ENCODE peak calls at places on chromosome 14, in nine cellular contexts. D is foreskin keratinocyte, S is coronary artery, Z is foreskin fibroblast, E is cardiac muscle cell, V is psoas muscle, B is nephron progenitor cell, H is H9, F is brain microvascular endothelial cell. L is an unnamed sample.

GRCh38 chr14:97164014-97164413 is 366.8 kb downstream of the VRK1 start:
- DNase-seq in H (no peak), Z (no peak), F (no peak), B (no peak), S (no peak), E (no peak), D (no peak), V (no peak), L (no peak)

GRCh38 chr14:104150201-104151027 is 12.0 kb downstream of the KIF26A start:
- DNase-seq in E (peak), S (no peak), H (peak), D (no peak), Z (peak), B (peak), F (peak), V (peak), L (no peak)

GRCh38 chr14:92105845-92106094 is 612 bp downstream of the ATXN3 start:
- DNase-seq in F (peak), H (no peak), E (peak), S (peak), Z (peak), B (peak), D (peak), V (peak), L (peak)

GRCh38 chr14:22391908-22392307 is 197.1 kb downstream of the DAD1 start:
- DNase-seq in B (peak), Z (peak), E (peak), D (peak), S (no peak), H (peak), V (no peak), F (peak), L (no peak)

GRCh38 chr14:93008381-93008780 is 85.4 kb downstream of the CHGA start:
- DNase-seq in F (no peak), E (no peak), B (no peak), V (peak), Z (peak), S (no peak), H (no peak), D (no peak), L (no peak)

GRCh38 chr14:24817638-24818053 is 183.7 kb upstream of the GZMB start:
- DNase-seq in H (no peak), Z (peak), E (peak), S (no peak), V (no peak), B (peak), D (no peak), F (no peak), L (no peak)

GRCh38 chr14:33510991-33511390 is 439.9 kb downstream of the EGLN3 start:
- DNase-seq in D (no peak), Z (no peak), E (no peak), S (no peak), F (no peak), H (no peak), B (no peak), V (no peak), L (no peak)

GRCh38 chr14:22524784-22525161 is 64.3 kb downstream of the DAD1 start:
- DNase-seq in E (no peak), D (peak), B (no peak), S (no peak), Z (no peak), V (no peak), H (no peak), F (no peak), L (no peak)

GRCh38 chr14:88562532-88562830 is 356 bp upstream of the ZC3H14 start:
- DNase-seq in H (no peak), Z (no peak), S (no peak), E (no peak), D (no peak), V (no peak), F (no peak), B (no peak), L (no peak)

GRCh38 chr14:31307618-31308017 is 100.0 kb upstream of the HECTD1 start:
- DNase-seq in V (no peak), E (no peak), S (no peak), D (no peak), Z (no peak), F (no peak), H (no peak), B (no peak), L (no peak)

GRCh38 chr14:56686416-56686815 is 106.8 kb downstream of the TMEM260 start:
- DNase-seq in V (no peak), Z (no peak), H (peak), B (peak), F (no peak), S (no peak), D (peak), E (peak), L (no peak)

GRCh38 chr14:20662968-20663731 is 21.2 kb upstream of the RNASE4 start:
- DNase-seq in V (peak), E (peak), H (peak), B (peak), F (peak), S (peak), Z (peak), D (peak), L (peak)
- TF ChIP-seq CTCF in V (peak), E (peak), H (peak), B (peak), F (peak), S (no peak), Z (peak), D (peak), L (peak)

GRCh38 chr14:105201156-105201927 is 20.2 kb upstream of the NUDT14 start:
- DNase-seq in S (no peak), Z (no peak), B (no peak), V (no peak), D (no peak), H (no peak), E (no peak), F (no peak), L (no peak)
- TF ChIP-seq CTCF in S (no peak), Z (no peak), B (no peak), V (no peak), D (peak), H (peak), E (no peak), F (peak), L (peak)

GRCh38 chr14:72610096-72610830 is 283.6 kb downstream of the DPF3 start:
- DNase-seq in Z (no peak), D (no peak), S (peak), F (no peak), V (no peak), E (no peak), B (no peak), H (peak), L (no peak)

GRCh38 chr14:72606879-72607278 is 287.0 kb downstream of the DPF3 start:
- DNase-seq in H (no peak), D (no peak), E (no peak), S (no peak), F (no peak), V (no peak), B (no peak), Z (peak), L (no peak)

GRCh38 chr14:72607386-72608125 is 286.3 kb downstream of the DPF3 start:
- DNase-seq in S (no peak), D (no peak), Z (peak), B (peak), E (no peak), V (no peak), F (peak), H (no peak), L (no peak)

GRCh38 chr14:72609205-72609916 is 284.5 kb downstream of the DPF3 start:
- DNase-seq in F (no peak), Z (no peak), S (peak), H (peak), E (no peak), D (no peak), V (no peak), B (no peak), L (no peak)

DNA sequence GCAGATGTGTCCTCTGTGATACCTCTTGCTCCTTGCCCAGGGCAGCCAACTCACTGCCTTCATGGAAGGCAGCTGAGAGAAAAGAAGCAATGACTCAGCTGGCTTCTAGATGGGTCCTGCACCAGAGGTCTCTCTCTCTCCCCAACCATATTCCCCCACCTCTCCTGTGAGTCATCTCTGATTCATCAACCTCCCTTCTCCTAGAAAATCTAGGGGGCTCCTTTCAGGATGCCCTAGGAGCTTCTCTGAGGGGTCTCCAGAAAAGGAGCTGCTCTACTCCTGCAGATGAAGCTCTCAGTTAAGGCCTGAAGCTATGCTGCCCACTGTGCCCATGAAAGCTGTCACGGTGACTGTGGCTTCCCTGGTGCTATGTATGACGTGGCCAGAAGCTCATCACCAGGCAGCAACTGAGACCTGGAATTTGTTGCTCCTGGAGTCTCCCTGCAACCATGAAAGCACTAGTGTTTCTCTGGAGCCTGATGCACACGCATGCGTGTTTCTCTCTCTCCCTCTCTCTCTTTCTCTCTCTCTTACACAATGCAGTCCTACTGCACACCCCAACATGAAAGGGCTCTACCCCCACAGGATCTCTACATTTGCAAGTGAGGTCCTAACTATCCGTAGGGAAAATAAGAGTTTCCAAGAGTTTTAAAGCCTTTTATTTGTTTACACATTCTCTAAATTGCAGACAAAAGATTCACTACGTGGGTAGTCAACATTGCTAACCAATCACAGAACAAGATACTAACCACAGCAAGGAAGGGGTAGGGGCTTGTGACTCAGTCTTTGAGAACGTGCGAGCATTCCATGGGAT is 285.3 kb downstream of the DPF3 start:
- DNase-seq in D (peak), E (no peak), Z (peak), H (no peak), V (no peak), S (peak), F (peak), B (no peak), L (no peak)
- TF ChIP-seq CTCF in D (peak), E (no peak), Z (no peak), H (no peak), V (no peak), S (no peak), F (no peak), B (no peak), L (no peak)

DNA sequence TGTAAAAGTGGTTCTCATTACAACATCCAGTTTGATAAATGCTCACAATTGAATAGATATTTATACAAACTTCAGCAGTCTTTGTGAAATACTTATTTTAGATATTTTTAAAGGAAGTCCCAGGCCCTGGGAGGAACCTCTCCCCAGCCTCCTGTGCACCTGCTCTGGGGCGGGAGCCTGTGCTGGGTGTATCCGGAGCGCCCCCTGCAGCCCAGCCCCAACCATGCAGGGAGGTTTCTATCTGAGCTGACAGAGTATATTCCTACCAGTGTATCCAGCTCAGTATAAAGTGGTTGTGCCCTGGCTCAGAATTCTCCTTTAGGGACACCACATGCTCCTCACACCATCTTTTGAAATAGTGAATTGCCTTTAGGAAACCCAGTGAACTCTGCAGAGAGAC is 851.8 kb downstream of the TMEM121 start:
- DNase-seq in E (no peak), Z (no peak), V (no peak), B (no peak), D (no peak), F (no peak), H (no peak), S (no peak), L (no peak)
- TF ChIP-seq CTCF in E (no peak), Z (no peak), V (no peak), B (no peak), D (no peak), F (no peak), H (no peak), S (no peak), L (peak)

GRCh38 chr14:67643671-67644070 is 24.0 kb downstream of the ARG2 start:
- DNase-seq in E (no peak), Z (no peak), S (no peak), D (no peak), H (no peak), V (no peak), B (no peak), F (no peak), L (no peak)
- TF ChIP-seq CTCF in E (no peak), Z (no peak), S (no peak), D (no peak), H (no peak), V (no peak), B (no peak), F (no peak), L (no peak)

DNA sequence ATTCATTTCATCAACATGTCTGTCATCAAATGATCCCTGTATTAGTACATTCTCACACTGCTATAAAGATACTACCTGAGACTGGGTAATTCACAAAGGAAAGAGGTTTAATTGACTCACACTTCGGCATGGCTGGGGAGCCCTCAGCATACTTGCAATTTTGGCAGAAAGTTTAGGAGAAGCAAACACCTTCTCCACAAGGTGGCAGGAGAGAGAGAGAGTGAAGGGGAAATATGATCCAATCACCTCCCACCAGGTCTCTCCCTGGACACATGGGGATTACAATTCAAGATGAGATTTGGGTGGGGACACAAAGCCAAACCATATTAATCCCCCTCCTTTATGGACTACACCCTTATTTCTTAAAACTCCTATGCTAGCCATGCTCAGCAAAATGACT is 932.2 kb downstream of the FLRT2 start:
- DNase-seq in B (no peak), D (peak), V (no peak), S (no peak), Z (peak), F (peak), E (peak), H (peak), L (no peak)
- TF ChIP-seq CTCF in B (peak), D (peak), V (no peak), S (no peak), Z (peak), F (peak), E (peak), H (peak), L (no peak)